ENCODE peak calls at places on chromosomes 13 and 19, in eight cellular contexts. L, P, Z, X, M, I, U and T are unnamed samples.

GRCh38 chr13:19864339-19865309 is 1.2 kb upstream of the ZMYM5 start:
- DNase-seq in P (no peak), U (peak), X (peak), I (peak), Z (peak), L (peak), M (peak), T (peak)

GRCh38 chr19:41323430-41324125 is 13.6 kb downstream of the CCDC97 start:
- DNase-seq in I (peak), L (no peak), X (peak), P (peak), U (no peak), M (no peak), Z (peak), T (no peak)

GRCh38 chr19:2309734-2310362 is 1.9 kb upstream of the LINGO3 start:
- DNase-seq in U (peak), L (no peak), X (no peak), Z (no peak), I (no peak), M (no peak), P (no peak), T (no peak)

GRCh38 chr13:93079294-93079693 is 147.3 kb upstream of the GPC6 start:
- DNase-seq in M (no peak), I (no peak), X (no peak), Z (no peak), U (no peak), P (no peak), L (no peak), T (no peak)

GRCh38 chr19:5220866-5221265 is 119.7 kb downstream of the PTPRS start:
- DNase-seq in P (no peak), I (no peak), L (no peak), M (no peak), Z (no peak), U (no peak), X (peak), T (no peak)

GRCh38 chr19:42023121-42023942 is 29.3 kb upstream of the ATP1A3 start:
- DNase-seq in U (no peak), X (peak), M (peak), Z (no peak), L (peak), P (no peak), I (peak), T (no peak)

GRCh38 chr19:58346961-58347929 is 6.0 kb downstream of the A1BG start:
- DNase-seq in Z (peak), X (peak), L (peak), M (peak), U (peak), I (peak), P (peak), T (peak)

GRCh38 chr13:110390572-110390971 is 83.5 kb downstream of the COL4A2 start:
- DNase-seq in X (no peak), Z (no peak), I (no peak), M (no peak), P (no peak), L (no peak), U (no peak), T (no peak)

GRCh38 chr19:5091576-5092215 is 122.8 kb downstream of the KDM4B start:
- DNase-seq in Z (no peak), L (no peak), X (no peak), U (no peak), I (no peak), P (no peak), M (no peak), T (no peak)

GRCh38 chr13:21043898-21044297 is 17.5 kb downstream of the LATS2 start:
- DNase-seq in I (no peak), M (no peak), U (no peak), P (no peak), L (no peak), X (no peak), Z (no peak), T (no peak)

GRCh38 chr19:10045371-10045770 is 32.1 kb downstream of the RDH8 start:
- DNase-seq in M (no peak), U (no peak), X (no peak), Z (no peak), P (no peak), I (no peak), L (no peak), T (no peak)

GRCh38 chr13:27005556-27005955 is 166.1 kb downstream of the USP12 start:
- DNase-seq in P (no peak), Z (no peak), M (no peak), X (no peak), L (no peak), U (peak), I (no peak), T (no peak)

GRCh38 chr13:22883961-22884360 is 296.8 kb upstream of the SGCG start:
- DNase-seq in X (no peak), Z (no peak), M (no peak), L (no peak), U (no peak), I (peak), P (no peak), T (no peak)

GRCh38 chr13:47829684-47830083 is 171.4 kb downstream of the SUCLA2 start:
- DNase-seq in X (no peak), L (no peak), U (no peak), M (no peak), I (no peak), Z (no peak), P (no peak), T (no peak)

GRCh38 chr19:46919324-46919723 is 58.5 kb downstream of the ARHGAP35 start:
- DNase-seq in P (no peak), Z (no peak), X (no peak), M (no peak), L (peak), U (no peak), I (peak), T (no peak)

GRCh38 chr19:277581-278165 is 13.5 kb downstream of the PLPP2 start:
- DNase-seq in I (no peak), U (no peak), P (no peak), L (no peak), X (peak), M (peak), Z (no peak), T (no peak)

GRCh38 chr13:114019367-114019766 is 45.5 kb upstream of the C13orf46 start:
- DNase-seq in L (peak), X (peak), P (peak), M (peak), I (no peak), U (no peak), Z (no peak), T (no peak)

GRCh38 chr19:6723108-6723618 is 2.7 kb upstream of the C3 start:
- DNase-seq in P (no peak), U (no peak), L (no peak), M (no peak), I (peak), X (peak), Z (no peak), T (no peak)

GRCh38 chr13:113461022-113461751 is 7.9 kb upstream of the ADPRHL1 start:
- DNase-seq in Z (no peak), U (no peak), X (no peak), M (no peak), I (no peak), P (no peak), L (no peak), T (no peak)

GRCh38 chr19:14300281-14300680 is 81.0 kb upstream of the ADGRE5 start:
- DNase-seq in I (no peak), P (no peak), L (no peak), Z (no peak), M (no peak), X (no peak), U (no peak), T (no peak)

GRCh38 chr19:30604657-30605056 is 232.5 kb downstream of the ZNF536 start:
- DNase-seq in X (no peak), M (no peak), U (no peak), L (no peak), P (no peak), Z (no peak), I (no peak), T (no peak)

GRCh38 chr13:113143466-113144254 is 14.8 kb upstream of the PROZ start:
- DNase-seq in U (no peak), Z (no peak), I (no peak), X (no peak), P (no peak), L (no peak), M (no peak), T (no peak)

GRCh38 chr19:33393286-33394005 is 19.9 kb downstream of the CEBPG start:
- DNase-seq in L (no peak), Z (no peak), I (no peak), U (no peak), P (no peak), X (no peak), M (no peak), T (peak)

GRCh38 chr19:5154129-5154798 is 185.4 kb downstream of the KDM4B start:
- DNase-seq in M (peak), X (peak), I (peak), U (no peak), P (no peak), L (peak), Z (no peak), T (peak)

GRCh38 chr13:98466634-98467236 is 110.2 kb downstream of the STK24 start:
- DNase-seq in M (peak), X (peak), U (no peak), P (peak), I (peak), Z (no peak), L (peak), T (peak)

GRCh38 chr19:13241321-13242104 is 91.3 kb downstream of the IER2 start:
- DNase-seq in X (peak), I (no peak), P (no peak), U (no peak), Z (no peak), M (no peak), L (peak), T (peak)

GRCh38 chr19:31589109-31589508 is 239.9 kb upstream of the TSHZ3 start:
- DNase-seq in Z (no peak), I (no peak), U (no peak), X (no peak), M (no peak), P (no peak), L (no peak), T (no peak)

GRCh38 chr13:114063545-114064515 is 68.6 kb downstream of the RASA3 start:
- DNase-seq in X (no peak), P (no peak), I (peak), M (no peak), L (no peak), U (no peak), Z (no peak), T (peak)

GRCh38 chr19:46818812-46819211 is 30.4 kb upstream of the SLC1A5 start:
- DNase-seq in I (no peak), M (no peak), P (no peak), L (no peak), U (no peak), X (no peak), Z (no peak), T (no peak)

GRCh38 chr19:31350693-31351211 is 1.5 kb upstream of the TSHZ3 start:
- DNase-seq in I (peak), M (peak), P (no peak), Z (peak), U (peak), X (peak), L (peak), T (peak)